ENCODE peak calls at places on chromosomes 1 and 21, in six cellular contexts. E is heart left ventricle, D is endothelial cell, I is DND-41, L is fibroblast of pulmonary artery, X is transverse colon. P is an unnamed sample.

GRCh38 chr1:197917813-197918646 is 858 bp downstream of the LHX9 start:
- DNase-seq in E (no peak), I (no peak), L (no peak), X (no peak), D (no peak), P (peak)

GRCh38 chr1:84504580-84505021 is 1.6 kb upstream of the SPATA1 start:
- DNase-seq in I (no peak), D (no peak), L (peak), X (no peak), E (no peak), P (no peak)

GRCh38 chr1:189619682-189620332 is 857.9 kb downstream of the BRINP3 start:
- DNase-seq in E (no peak), D (no peak), L (peak), I (no peak), X (no peak), P (no peak)

GRCh38 chr1:88983791-88984552 is 8.5 kb downstream of the KYAT3 start:
- DNase-seq in X (no peak), E (no peak), I (peak), D (no peak), L (peak), P (peak)

GRCh38 chr1:29933110-29933509 is 696.8 kb downstream of the PTPRU start:
- DNase-seq in X (no peak), I (no peak), E (no peak), D (no peak), L (no peak), P (no peak)

GRCh38 chr1:36128126-36128904 is 3.3 kb upstream of the COL8A2 start:
- DNase-seq in E (no peak), L (no peak), D (no peak), X (no peak), I (no peak), P (no peak)

GRCh38 chr1:239826209-239826608 is 265.5 kb upstream of the FMN2 start:
- DNase-seq in L (no peak), D (no peak), E (no peak), X (no peak), I (no peak), P (no peak)

GRCh38 chr1:32028746-32029145 is 15.1 kb downstream of the KHDRBS1 start:
- DNase-seq in I (no peak), E (no peak), D (no peak), X (no peak), L (no peak), P (no peak)

GRCh38 chr1:43237131-43237530 is 32.7 kb upstream of the TMEM125 start:
- DNase-seq in L (no peak), D (no peak), I (no peak), X (no peak), E (no peak), P (no peak)

GRCh38 chr1:192578144-192578909 is 2.8 kb downstream of the RGS1 start:
- DNase-seq in E (no peak), D (no peak), X (no peak), I (no peak), L (no peak), P (no peak)

GRCh38 chr1:51025374-51025773 is 55.3 kb downstream of the CDKN2C start:
- DNase-seq in X (no peak), E (no peak), I (no peak), D (no peak), L (no peak), P (no peak)

GRCh38 chr1:159828916-159829634 is 2.4 kb downstream of the SLAMF8 start:
- DNase-seq in I (no peak), L (peak), D (peak), X (peak), E (peak), P (no peak)

GRCh38 chr21:38914531-38915385 is 109.0 kb downstream of the ETS2 start:
- DNase-seq in E (no peak), L (peak), D (no peak), I (no peak), X (peak), P (peak)

GRCh38 chr1:202958544-202959275 is 598 bp upstream of the ADIPOR1 start:
- DNase-seq in I (no peak), D (no peak), L (no peak), E (no peak), X (peak), P (peak)

GRCh38 chr1:116878804-116879477 is 30.8 kb upstream of the PTGFRN start:
- DNase-seq in I (peak), D (peak), L (peak), X (no peak), E (peak), P (peak)

GRCh38 chr1:244319283-244320132 is 132.2 kb downstream of the ADSS2 start:
- DNase-seq in X (no peak), E (no peak), L (peak), I (peak), D (no peak), P (peak)

GRCh38 chr1:60870269-60870668 is 212.1 kb upstream of the NFIA start:
- DNase-seq in L (no peak), X (no peak), E (no peak), D (no peak), I (no peak), P (no peak)

GRCh38 chr1:159983681-159984080 is 29.6 kb upstream of the SLAMF9 start:
- DNase-seq in E (no peak), L (no peak), D (no peak), X (no peak), I (no peak), P (no peak)

GRCh38 chr1:89953072-89953626 is 41.8 kb upstream of the ZNF326 start:
- DNase-seq in X (peak), D (peak), I (peak), E (peak), L (peak), P (peak)

GRCh38 chr1:10724948-10725852 is 71.2 kb downstream of the CASZ1 start:
- DNase-seq in E (peak), D (no peak), I (no peak), L (peak), X (no peak), P (no peak)

GRCh38 chr1:214568328-214568727 is 16.9 kb upstream of the PTPN14 start:
- DNase-seq in I (no peak), D (no peak), X (no peak), E (no peak), L (peak), P (no peak)

GRCh38 chr1:34987018-34987417 is 1.9 kb upstream of the TMEM35B start:
- DNase-seq in L (no peak), I (no peak), X (no peak), E (no peak), D (no peak), P (no peak)

GRCh38 chr1:21655259-21655658 is 13.9 kb downstream of the RAP1GAP start:
- DNase-seq in L (no peak), I (no peak), X (no peak), D (no peak), E (no peak), P (no peak)

GRCh38 chr1:24302209-24302611 is 16.9 kb upstream of the GRHL3 start:
- DNase-seq in I (no peak), D (no peak), E (no peak), L (no peak), X (no peak), P (no peak)

GRCh38 chr1:19398309-19398760 is 86.2 kb downstream of the SLC66A1 start:
- DNase-seq in X (peak), D (no peak), E (no peak), I (no peak), L (peak), P (peak)

GRCh38 chr1:228018961-228019721 is 12.3 kb downstream of the WNT3A start:
- DNase-seq in E (no peak), L (no peak), D (no peak), X (no peak), I (no peak), P (no peak)

GRCh38 chr21:20942523-20942922 is 55.7 kb upstream of the NCAM2 start:
- DNase-seq in I (no peak), D (no peak), E (no peak), X (no peak), L (no peak), P (no peak)

GRCh38 chr1:200670215-200671118 is 760 bp upstream of the DDX59 start:
- DNase-seq in I (peak), X (peak), D (no peak), E (peak), L (peak), P (peak)

GRCh38 chr1:201795066-201795465 is 33.9 kb upstream of the IPO9 start:
- DNase-seq in I (no peak), D (no peak), X (no peak), E (no peak), L (peak), P (no peak)

GRCh38 chr1:100250264-100250663 is 630 bp upstream of the DBT start:
- DNase-seq in L (no peak), D (no peak), I (no peak), E (no peak), X (no peak), P (no peak)

GRCh38 chr1:201053155-201053860 is 29.8 kb upstream of the KIF21B start:
- DNase-seq in X (no peak), E (no peak), I (no peak), D (no peak), L (no peak), P (no peak)

GRCh38 chr1:246428542-246429308 is 78.4 kb downstream of the SMYD3 start:
- DNase-seq in E (no peak), X (no peak), D (no peak), L (peak), I (peak), P (peak)

GRCh38 chr1:19342077-19342775 is 30.1 kb downstream of the SLC66A1 start:
- DNase-seq in D (no peak), E (peak), L (no peak), I (no peak), X (no peak), P (no peak)

GRCh38 chr1:231580874-231581273 is 45.7 kb upstream of the DISC1 start:
- DNase-seq in L (no peak), E (no peak), D (no peak), X (no peak), I (no peak), P (no peak)

GRCh38 chr1:16980473-16981268 is at the start of gene MFAP2:
- DNase-seq in I (no peak), D (peak), E (no peak), L (peak), X (no peak), P (no peak)

GRCh38 chr21:39612233-39613028 is at the start of gene B3GALT5:
- DNase-seq in D (peak), L (no peak), X (peak), I (no peak), E (no peak), P (no peak)

GRCh38 chr1:44030606-44031050 is 634 bp downstream of the SLC6A9 start:
- DNase-seq in L (peak), X (no peak), E (peak), I (peak), D (peak), P (peak)

GRCh38 chr1:9182784-9183257 is 51.8 kb upstream of the H6PD start:
- DNase-seq in I (no peak), E (no peak), X (no peak), D (peak), L (no peak), P (no peak)

GRCh38 chr1:9183441-9183840 is 51.1 kb upstream of the H6PD start:
- DNase-seq in D (no peak), E (no peak), I (no peak), L (no peak), X (no peak), P (no peak)

GRCh38 chr1:9181176-9181906 is 52.4 kb upstream of the GPR157 start:
- DNase-seq in E (peak), D (peak), X (peak), L (peak), I (peak), P (peak)

GRCh38 chr1:9183898-9184297 is 50.7 kb upstream of the H6PD start:
- DNase-seq in L (no peak), E (no peak), X (no peak), D (no peak), I (no peak), P (no peak)

DNA sequence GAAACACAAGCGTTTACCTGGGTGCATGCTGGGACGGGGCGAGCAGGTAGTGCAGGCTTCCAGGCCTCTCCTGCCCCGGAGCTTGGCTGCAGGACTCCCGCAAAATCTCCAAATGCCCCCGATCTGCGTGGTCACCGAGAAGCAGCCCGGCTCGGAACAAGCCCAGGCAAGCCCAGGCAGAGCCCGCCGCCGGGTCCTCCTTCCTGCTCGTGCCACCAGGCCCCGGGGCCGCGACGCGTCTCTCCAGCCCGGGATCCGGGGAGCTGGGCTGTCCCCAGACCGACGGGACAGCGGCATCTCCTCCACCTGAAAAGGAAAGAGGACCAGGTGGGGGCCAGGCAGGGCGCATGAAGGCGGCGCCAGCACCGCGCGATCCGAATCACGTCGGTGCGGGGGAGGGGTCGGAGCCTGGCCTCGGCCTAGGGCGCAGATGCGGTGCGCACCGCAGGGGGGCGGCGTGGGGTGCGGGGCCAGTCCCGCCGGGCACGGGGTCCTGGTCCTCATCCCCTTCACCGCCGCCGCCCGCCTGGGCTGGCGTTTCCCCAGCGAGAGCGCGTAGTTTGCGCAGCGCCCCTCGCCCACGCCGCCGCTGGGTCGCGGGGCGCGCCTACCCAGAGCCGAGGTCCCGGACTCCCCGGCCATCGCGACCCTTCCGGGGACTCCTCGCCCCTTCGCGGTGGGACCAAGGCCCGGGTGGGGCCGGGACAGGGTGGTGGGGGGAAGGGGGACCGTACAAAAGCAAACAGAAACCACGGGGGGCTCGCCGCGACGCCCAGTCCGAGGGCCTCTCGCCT is 52.4 kb upstream of the H6PD start:
- DNase-seq in E (no peak), I (no peak), L (peak), D (peak), X (peak), P (peak)
- TF ChIP-seq CTCF in E (no peak), I (no peak), L (no peak), D (no peak), X (no peak), P (no peak)

GRCh38 chr1:109793089-109793485 is 29.4 kb upstream of the EPS8L3 start:
- DNase-seq in X (peak), E (no peak), L (no peak), D (no peak), I (no peak), P (no peak)

GRCh38 chr1:109791495-109792040 is 27.8 kb upstream of the EPS8L3 start:
- DNase-seq in X (peak), E (no peak), D (no peak), L (no peak), I (no peak), P (no peak)

GRCh38 chr1:109790735-109791494 is 27.2 kb upstream of the EPS8L3 start:
- DNase-seq in E (peak), D (peak), L (peak), X (peak), I (peak), P (peak)

GRCh38 chr1:109793486-109794318 is 30.0 kb upstream of the EPS8L3 start:
- DNase-seq in I (no peak), D (no peak), E (peak), X (peak), L (peak), P (peak)

DNA sequence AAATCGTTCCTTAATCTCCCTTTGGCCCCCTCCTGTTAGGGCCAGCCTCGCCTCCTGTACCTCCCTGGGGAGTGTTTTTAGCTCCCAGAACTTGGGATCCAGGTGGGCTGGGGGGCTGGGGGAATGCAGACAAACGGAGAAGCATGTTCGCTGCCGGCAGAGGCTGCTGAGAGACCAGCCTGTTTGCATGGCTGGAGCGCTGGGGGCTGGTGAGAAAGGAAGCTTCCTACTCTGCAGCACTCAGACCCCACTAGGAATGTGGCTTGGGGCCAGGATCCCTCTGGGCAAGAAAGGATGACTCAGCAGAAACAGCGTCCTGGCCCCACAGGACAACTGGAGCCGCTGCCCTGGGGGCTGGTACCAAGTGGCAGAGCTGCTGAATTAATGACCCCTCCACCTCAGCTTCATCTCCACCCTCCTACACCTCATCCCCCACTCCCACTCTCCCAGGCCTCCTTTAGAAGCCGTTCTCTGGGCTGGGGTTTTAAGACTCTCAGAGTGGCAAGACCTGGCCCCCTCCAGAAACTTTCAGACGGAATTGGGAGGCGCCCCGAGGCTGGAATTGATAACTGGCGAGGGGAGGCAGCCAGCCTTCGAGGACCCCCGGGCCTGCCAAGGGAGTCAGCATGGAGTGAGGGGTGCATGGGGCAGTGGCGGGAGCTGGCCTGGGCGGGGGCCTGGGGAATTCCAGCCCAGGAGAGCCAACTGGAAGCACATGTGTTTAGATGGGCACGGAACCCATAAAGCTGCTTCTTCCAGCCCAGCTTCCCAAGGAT is 28.5 kb upstream of the EPS8L3 start:
- DNase-seq in E (peak), I (no peak), D (peak), X (peak), L (peak), P (no peak)
- TF ChIP-seq CTCF in E (peak), I (no peak), D (no peak), X (no peak), L (peak), P (no peak)

GRCh38 chr1:162023547-162024501 is at the start of gene OLFML2B:
- DNase-seq in E (peak), X (peak), I (peak), D (peak), L (peak), P (peak)
- TF ChIP-seq CTCF in E (no peak), X (no peak), I (no peak), D (no peak), L (peak), P (no peak)

GRCh38 chr1:26529655-26530539 is at the start of gene RPS6KA1:
- DNase-seq in X (peak), D (peak), L (peak), I (peak), E (peak), P (peak)
- TF ChIP-seq CTCF in X (peak), D (no peak), L (no peak), I (no peak), E (no peak), P (no peak)

DNA sequence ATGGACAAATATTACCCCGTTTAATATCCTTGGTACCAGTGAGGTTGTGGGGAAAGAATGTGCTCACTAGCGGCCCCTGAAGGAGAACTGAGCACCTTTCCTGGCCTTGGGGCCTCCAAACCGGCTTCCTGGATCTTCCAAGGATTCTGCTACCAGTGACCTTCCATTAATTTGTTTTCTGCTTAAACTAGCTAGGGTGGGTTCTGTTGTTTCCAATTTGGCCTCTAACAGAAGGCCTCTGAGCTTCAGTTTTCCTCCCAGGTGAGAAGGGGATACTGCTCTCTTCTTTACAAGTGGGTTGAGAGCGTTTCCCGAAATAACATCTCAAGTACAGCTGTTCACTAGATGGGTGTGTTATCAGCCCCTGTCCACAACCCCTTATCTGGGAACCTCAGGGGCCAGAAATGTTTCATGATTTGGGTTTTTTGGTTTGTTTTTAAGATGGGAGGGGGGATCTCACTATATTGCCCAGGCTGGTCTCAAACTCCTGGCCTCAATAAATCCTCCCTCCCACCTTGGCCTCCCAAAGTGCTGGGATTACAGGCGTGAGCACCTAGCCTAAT is 16.9 kb upstream of the IFNGR2 start:
- DNase-seq in L (peak), X (no peak), E (no peak), I (no peak), D (peak), P (no peak)
- TF ChIP-seq CTCF in L (peak), X (no peak), E (no peak), I (peak), D (no peak), P (peak)

GRCh38 chr1:154186177-154186576 is 5.7 kb downstream of the TPM3 start:
- DNase-seq in D (peak), X (peak), I (peak), E (no peak), L (peak), P (peak)
- TF ChIP-seq CTCF in D (peak), X (peak), I (peak), E (peak), L (peak), P (peak)

GRCh38 chr1:55287732-55288131 is 72.6 kb upstream of the USP24 start:
- DNase-seq in X (no peak), E (no peak), D (no peak), L (no peak), I (no peak), P (peak)

GRCh38 chr1:55282058-55282457 is 66.9 kb upstream of the USP24 start:
- DNase-seq in X (no peak), D (no peak), L (no peak), I (no peak), E (no peak), P (no peak)

GRCh38 chr1:55285849-55286248 is 70.7 kb upstream of the USP24 start:
- DNase-seq in E (no peak), D (no peak), L (no peak), I (no peak), X (no peak), P (no peak)

GRCh38 chr1:55286851-55287602 is 71.9 kb upstream of the USP24 start:
- DNase-seq in D (no peak), E (no peak), I (no peak), X (no peak), L (peak), P (peak)

GRCh38 chr1:55284856-55285255 is 69.7 kb upstream of the USP24 start:
- DNase-seq in I (peak), X (no peak), E (no peak), L (peak), D (peak), P (peak)
- TF ChIP-seq CTCF in I (peak), X (peak), E (peak), L (peak), D (peak), P (peak)

DNA sequence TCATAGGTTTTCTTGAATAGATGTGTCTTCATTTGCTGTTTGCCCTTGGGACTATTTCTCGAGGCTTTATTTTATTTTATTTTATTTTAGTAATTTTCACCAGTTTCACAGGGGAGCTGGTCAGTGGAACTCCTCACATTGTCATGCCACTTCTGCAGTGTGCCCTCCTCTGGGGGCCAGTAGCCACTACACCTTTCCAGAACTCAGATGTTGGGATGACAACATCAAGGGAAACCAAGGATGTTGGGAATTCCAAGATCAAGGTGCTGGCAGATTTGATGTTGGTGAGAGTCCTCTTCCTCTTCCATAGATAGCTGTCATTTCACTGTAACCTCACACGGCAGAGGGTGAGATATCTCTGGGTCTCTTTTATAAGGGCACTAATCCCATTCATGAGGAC is 35.5 kb downstream of the SLC26A9 start:
- DNase-seq in I (no peak), X (no peak), D (peak), E (no peak), L (peak), P (no peak)
- TF ChIP-seq CTCF in I (peak), X (peak), D (peak), E (peak), L (peak), P (no peak)

P was measured in activated CD8-positive, alpha-beta T cell treated with anti-CD3 and anti-CD28 coated beads for 36 hours.